ENCODE peak calls at places on chromosomes 7 and 10, in ten cellular contexts. R, E, A, P, K, C, X, V, M and Y are unnamed samples.

GRCh38 chr10:55746002-55746401 is 615.1 kb downstream of the ZWINT start:
- DNase-seq in A (no peak), K (no peak), R (no peak), M (no peak), E (no peak), V (no peak), P (no peak), X (no peak), C (no peak), Y (no peak)

GRCh38 chr7:44383566-44383965 is 58.2 kb upstream of the CAMK2B start:
- DNase-seq in R (no peak), X (no peak), V (no peak), M (peak), A (peak), E (no peak), K (no peak), C (no peak), P (peak), Y (no peak)

GRCh38 chr7:18320971-18321567 is 174.5 kb upstream of the HDAC9 start:
- DNase-seq in A (no peak), E (no peak), C (no peak), K (no peak), M (no peak), R (no peak), P (no peak), V (no peak), X (peak), Y (no peak)

GRCh38 chr7:107501593-107501992 is 31.7 kb downstream of the GPR22 start:
- DNase-seq in V (no peak), K (no peak), P (no peak), A (no peak), R (no peak), E (no peak), X (peak), M (no peak), C (no peak), Y (no peak)

GRCh38 chr10:4316166-4316810 is 509.7 kb upstream of the AKR1E2 start:
- DNase-seq in X (peak), A (peak), R (peak), M (peak), V (no peak), K (no peak), E (no peak), P (peak), C (peak), Y (no peak)

GRCh38 chr7:155796381-155797261 is 15.6 kb downstream of the SHH start:
- DNase-seq in C (peak), K (peak), A (no peak), X (no peak), P (no peak), E (peak), M (peak), V (peak), R (peak), Y (no peak)

GRCh38 chr10:129884390-129884779 is 79.7 kb downstream of the EBF3 start:
- DNase-seq in K (no peak), V (no peak), M (no peak), A (peak), R (no peak), E (no peak), X (no peak), P (no peak), C (no peak), Y (no peak)

GRCh38 chr7:82444220-82445049 is 858 bp upstream of the CACNA2D1 start:
- DNase-seq in K (peak), V (no peak), R (no peak), P (no peak), M (no peak), E (no peak), X (peak), A (no peak), C (no peak), Y (no peak)

GRCh38 chr10:68870061-68870460 is 31.1 kb upstream of the DDX50 start:
- DNase-seq in K (no peak), R (no peak), C (no peak), M (no peak), E (no peak), P (no peak), A (no peak), X (no peak), V (no peak), Y (no peak)

GRCh38 chr7:148588891-148589215 is 1.7 kb upstream of the C7orf33 start:
- DNase-seq in X (no peak), C (no peak), M (no peak), R (no peak), V (no peak), A (no peak), P (no peak), K (no peak), E (no peak), Y (no peak)

GRCh38 chr7:128407751-128408708 is 1.8 kb downstream of the IMPDH1 start:
- DNase-seq in X (no peak), V (no peak), A (no peak), E (no peak), P (no peak), M (no peak), K (no peak), R (no peak), C (no peak), Y (no peak)

GRCh38 chr10:132467464-132468149 is 70.0 kb upstream of the INPP5A start:
- DNase-seq in A (no peak), X (no peak), R (peak), K (no peak), V (no peak), P (no peak), E (no peak), C (peak), M (peak), Y (no peak)

GRCh38 chr7:75776295-75776971 is 4.4 kb upstream of the CCL26 start:
- DNase-seq in E (no peak), R (no peak), M (no peak), V (peak), K (no peak), A (no peak), X (peak), P (peak), C (no peak), Y (peak)

GRCh38 chr10:97180367-97180763 is 5.4 kb downstream of the SLIT1 start:
- DNase-seq in M (no peak), X (no peak), A (no peak), R (no peak), K (no peak), C (no peak), E (no peak), P (no peak), V (no peak), Y (no peak)

GRCh38 chr10:126597206-126597605 is 73.3 kb downstream of the C10orf90 start:
- DNase-seq in M (no peak), A (no peak), K (no peak), R (no peak), C (no peak), X (no peak), E (no peak), P (no peak), V (no peak), Y (no peak)

DNA sequence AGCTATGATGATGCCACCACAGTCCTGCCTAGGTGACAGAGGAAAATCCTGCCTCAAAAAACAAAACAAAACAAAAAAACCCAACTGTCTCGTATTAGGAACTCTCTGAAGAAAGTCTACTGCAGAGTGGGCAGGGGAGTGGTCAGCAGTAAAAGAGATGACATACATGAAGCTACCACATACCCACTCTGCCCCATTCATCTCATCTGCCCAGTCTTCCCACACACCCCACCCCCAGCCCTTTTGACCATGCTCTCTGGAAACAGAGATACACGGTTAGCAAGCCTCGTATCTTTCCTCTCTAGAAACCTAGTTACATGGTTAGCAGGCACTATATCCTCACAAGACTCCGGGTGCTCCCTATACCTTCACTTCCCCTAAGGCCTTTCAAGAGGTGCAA is 8.3 kb downstream of the SLC37A3 start:
- DNase-seq in C (no peak), M (no peak), E (no peak), V (no peak), K (no peak), R (no peak), X (no peak), P (no peak), A (no peak), Y (no peak)
- H3K27ac ChIP-seq in C (no peak), M (no peak), E (no peak), V (no peak), K (no peak), R (no peak), X (no peak), P (no peak), A (no peak), Y (no peak)

GRCh38 chr7:38211486-38211885 is 33.4 kb downstream of the STARD3NL start:
- DNase-seq in C (no peak), M (no peak), K (no peak), R (no peak), E (no peak), A (no peak), P (no peak), X (no peak), V (no peak), Y (no peak)
- H3K27ac ChIP-seq in C (no peak), M (peak), K (peak), R (peak), E (peak), A (no peak), P (no peak), X (no peak), V (no peak), Y (no peak)

DNA sequence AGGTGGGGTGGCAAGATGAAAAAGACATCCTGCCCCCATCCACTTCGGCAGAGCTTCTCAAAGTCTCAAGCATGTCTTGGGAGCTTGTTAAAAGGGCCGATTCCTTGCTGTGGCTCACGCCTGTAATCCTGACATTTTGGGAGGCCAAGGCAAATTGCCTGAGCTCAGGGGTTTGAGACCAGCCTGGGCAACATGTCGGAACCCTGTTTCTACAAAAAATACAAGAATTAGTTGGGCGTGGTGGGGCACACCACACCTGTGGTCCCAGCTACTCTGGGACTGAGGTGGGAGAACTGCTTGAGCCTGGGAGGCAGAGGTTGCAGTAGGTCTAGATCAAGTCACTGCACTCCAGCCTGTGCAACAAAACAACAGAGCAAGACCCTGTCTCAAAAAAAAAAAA is 14.5 kb downstream of the TRIM8 start:
- DNase-seq in K (no peak), A (no peak), V (no peak), C (no peak), X (no peak), E (no peak), P (no peak), R (no peak), M (no peak), Y (no peak)
- H3K27ac ChIP-seq in K (peak), A (peak), V (peak), C (peak), X (no peak), E (peak), P (no peak), R (peak), M (peak), Y (peak)

GRCh38 chr10:102648269-102648888 is 4.1 kb downstream of the TRIM8 start:
- DNase-seq in V (no peak), X (no peak), M (no peak), R (no peak), A (no peak), K (no peak), E (no peak), C (no peak), P (no peak), Y (no peak)
- H3K27ac ChIP-seq in V (peak), X (no peak), M (peak), R (peak), A (peak), K (peak), E (peak), C (peak), P (peak), Y (peak)

DNA sequence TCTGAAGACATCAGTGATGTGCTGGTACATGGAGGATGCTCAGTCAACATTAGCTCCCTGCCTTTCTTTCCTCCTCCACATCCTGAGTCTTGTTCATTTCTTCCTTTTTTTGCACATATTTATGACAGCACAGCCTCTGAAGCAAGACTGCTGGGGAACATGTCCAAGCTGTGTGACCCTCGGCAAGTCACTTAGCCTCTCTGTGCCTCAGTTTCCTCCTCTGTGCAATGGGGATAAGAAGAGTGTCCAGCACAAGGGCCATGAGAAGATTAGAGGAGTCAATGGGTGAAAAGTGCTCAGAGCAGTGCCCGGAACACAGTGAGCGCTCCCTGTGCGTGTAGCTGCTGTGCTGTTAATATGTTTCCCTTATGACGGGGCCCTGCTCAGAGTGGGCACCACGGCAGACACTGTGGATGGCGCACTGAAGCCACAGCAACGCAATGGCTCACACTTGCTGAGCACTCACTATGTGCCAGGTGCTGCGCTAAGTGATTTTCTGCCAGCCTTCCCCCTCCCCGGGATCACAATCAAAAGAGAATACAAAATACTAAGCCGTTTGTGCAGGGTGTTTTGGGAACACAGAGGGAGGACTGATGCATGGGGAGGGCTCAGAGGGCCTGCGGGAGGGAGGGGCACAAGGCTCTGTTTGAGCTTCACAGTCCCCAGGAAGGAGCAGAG is 28.7 kb downstream of the ZCCHC24 start:
- DNase-seq in X (no peak), R (peak), V (no peak), K (no peak), E (no peak), P (no peak), C (no peak), A (no peak), M (no peak), Y (no peak)
- H3K27ac ChIP-seq in X (no peak), R (peak), V (no peak), K (no peak), E (no peak), P (no peak), C (no peak), A (no peak), M (no peak), Y (no peak)

DNA sequence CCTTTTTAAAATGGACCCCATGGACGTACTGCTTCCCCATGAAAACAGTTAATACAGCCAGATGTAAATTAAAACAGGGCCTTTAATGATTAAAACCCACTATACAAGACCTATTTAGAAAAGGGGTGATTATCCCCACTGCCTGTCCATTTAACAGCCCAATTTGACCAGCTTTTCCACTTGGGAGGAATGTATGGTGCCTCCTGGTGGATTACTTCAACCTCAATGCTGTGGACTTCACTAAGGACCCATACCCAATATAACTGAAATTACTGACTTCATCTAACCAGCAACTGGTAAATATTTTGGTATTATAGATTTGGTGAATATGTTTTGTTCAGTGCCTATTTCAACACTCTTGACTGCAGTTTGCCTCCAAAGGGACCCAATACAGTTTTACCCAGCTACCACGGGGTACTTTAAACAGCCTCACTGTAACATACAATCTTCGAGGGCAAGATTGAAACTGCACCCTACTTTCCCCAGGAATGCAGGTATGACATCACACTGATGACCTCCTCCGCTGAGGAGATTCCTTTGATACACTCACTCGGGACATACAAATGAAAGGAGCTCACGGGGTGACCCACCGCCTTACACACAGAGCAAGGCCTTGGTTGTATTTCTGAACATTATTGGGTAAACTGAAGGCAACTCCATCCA is 192.8 kb downstream of the DNAJC1 start:
- DNase-seq in C (no peak), E (no peak), K (no peak), R (no peak), P (no peak), V (no peak), A (no peak), M (no peak), X (no peak), Y (no peak)
- H3K27ac ChIP-seq in C (no peak), E (no peak), K (no peak), R (no peak), P (no peak), V (no peak), A (no peak), M (no peak), X (no peak), Y (peak)

DNA sequence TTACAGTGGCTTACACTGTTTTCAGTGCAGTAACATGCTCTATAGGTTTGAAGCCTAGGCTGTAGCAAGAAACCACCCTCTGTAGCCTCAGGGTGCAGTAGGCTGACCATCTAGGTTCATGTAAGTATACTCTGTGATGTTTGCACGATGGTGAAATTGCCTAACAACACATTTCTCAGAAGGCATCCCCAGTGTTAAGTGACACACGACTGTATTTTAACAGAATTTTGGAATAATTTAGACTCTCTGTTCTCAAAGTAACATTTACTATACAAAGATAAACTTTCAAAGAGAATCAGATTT is 44.6 kb upstream of the BHLHA15 start:
- DNase-seq in P (no peak), V (no peak), X (no peak), E (no peak), A (no peak), R (no peak), K (no peak), C (no peak), M (no peak), Y (no peak)
- H3K27ac ChIP-seq in P (no peak), V (no peak), X (no peak), E (no peak), A (no peak), R (no peak), K (no peak), C (no peak), M (no peak), Y (no peak)